ENCODE peak calls at places on chromosomes 3 and 15, in four cellular contexts. L is CD8-positive, alpha-beta T cell; R is dorsolateral prefrontal cortex; P is NB4. D is an unnamed sample.

GRCh38 chr3:145557405-145557804 is 603.6 kb downstream of the PLOD2 start:
- DNase-seq in L (no peak), R (no peak), P (no peak), D (no peak)

GRCh38 chr3:192819001-192819569 is 91.7 kb upstream of the FGF12 start:
- DNase-seq in L (no peak), R (no peak), P (no peak), D (peak)

GRCh38 chr3:93973160-93974126 is at the start of gene PROS1:
- DNase-seq in L (peak), R (peak), P (peak), D (peak)

GRCh38 chr15:85120351-85121113 is 138.9 kb downstream of the PDE8A start:
- DNase-seq in L (no peak), R (peak), P (no peak), D (no peak)

GRCh38 chr3:46867550-46867898 is 4.3 kb upstream of the MYL3 start:
- DNase-seq in L (no peak), R (peak), P (no peak), D (peak)

GRCh38 chr15:31265090-31265870 is 61.4 kb upstream of the KLF13 start:
- DNase-seq in L (peak), R (peak), P (peak), D (no peak)

GRCh38 chr15:62124176-62124952 is 40.7 kb downstream of the C2CD4B start:
- DNase-seq in L (no peak), R (no peak), P (no peak), D (no peak)

GRCh38 chr15:60384052-60384451 is 13.7 kb downstream of the ANXA2 start:
- DNase-seq in L (no peak), R (no peak), P (no peak), D (no peak)

GRCh38 chr3:120093923-120094775 is at the start of gene GSK3B:
- DNase-seq in L (peak), R (peak), P (peak), D (peak)

GRCh38 chr15:70201376-70201775 is 103.7 kb upstream of the TLE3 start:
- DNase-seq in L (no peak), R (no peak), P (no peak), D (no peak)

GRCh38 chr3:58266577-58266976 is 29.0 kb downstream of the ABHD6 start:
- DNase-seq in L (no peak), R (no peak), P (no peak), D (no peak)

GRCh38 chr3:32062950-32063582 is 43.4 kb upstream of the GPD1L start:
- DNase-seq in L (no peak), R (no peak), P (no peak), D (no peak)

GRCh38 chr3:17972030-17972429 is 229.6 kb upstream of the TBC1D5 start:
- DNase-seq in L (no peak), R (no peak), P (no peak), D (no peak)

GRCh38 chr3:16322189-16322588 is 57.2 kb downstream of the OXNAD1 start:
- DNase-seq in L (no peak), R (no peak), P (no peak), D (no peak)

GRCh38 chr3:188468672-188469071 is 314.7 kb downstream of the LPP start:
- DNase-seq in L (no peak), R (no peak), P (no peak), D (peak)

GRCh38 chr15:95025924-95026728 is 794.8 kb downstream of the MCTP2 start:
- DNase-seq in L (no peak), R (no peak), P (peak), D (peak)

GRCh38 chr3:97278506-97278905 is 464.1 kb downstream of the EPHA6 start:
- DNase-seq in L (no peak), R (no peak), P (no peak), D (no peak)

GRCh38 chr3:110413291-110413690 is 658.3 kb upstream of the NECTIN3 start:
- DNase-seq in L (no peak), R (no peak), P (no peak), D (no peak)

GRCh38 chr15:26867199-26868007 is 541 bp downstream of the GABRA5 start:
- DNase-seq in L (no peak), R (no peak), P (no peak), D (no peak)

GRCh38 chr3:13240928-13241618 is 167.8 kb upstream of the IQSEC1 start:
- DNase-seq in L (no peak), R (no peak), P (no peak), D (no peak)

GRCh38 chr15:90681480-90681879 is 35.7 kb upstream of the BLM start:
- DNase-seq in L (no peak), R (no peak), P (no peak), D (peak)

GRCh38 chr3:177595789-177596188 is 398.5 kb upstream of the TBL1XR1 start:
- DNase-seq in L (no peak), R (no peak), P (no peak), D (no peak)

GRCh38 chr3:194046995-194047681 is 88.8 kb upstream of the HES1 start:
- DNase-seq in L (no peak), R (peak), P (peak), D (no peak)

GRCh38 chr3:52532838-52533622 is 627 bp downstream of the NT5DC2 start:
- DNase-seq in L (peak), R (peak), P (peak), D (no peak)

GRCh38 chr3:119470851-119471250 is 2.1 kb downstream of the POGLUT1 start:
- DNase-seq in L (no peak), R (no peak), P (no peak), D (no peak)

GRCh38 chr3:141846050-141846433 is 30.4 kb upstream of the ATP1B3 start:
- DNase-seq in L (no peak), R (no peak), P (no peak), D (no peak)

GRCh38 chr3:51379301-51379700 is 5.8 kb upstream of the MANF start:
- DNase-seq in L (no peak), R (no peak), P (no peak), D (no peak)

GRCh38 chr3:149152420-149152819 is 23.0 kb downstream of the HPS3 start:
- DNase-seq in L (no peak), R (no peak), P (peak), D (no peak)
- H3K4me3 ChIP-seq in L (no peak), R (no peak), P (peak), D (no peak)

GRCh38 chr3:162487138-162487537 is 990.5 kb downstream of the OTOL1 start:
- DNase-seq in L (no peak), R (no peak), P (no peak), D (no peak)
- H3K4me3 ChIP-seq in L (no peak), R (no peak), P (no peak), D (no peak)

DNA sequence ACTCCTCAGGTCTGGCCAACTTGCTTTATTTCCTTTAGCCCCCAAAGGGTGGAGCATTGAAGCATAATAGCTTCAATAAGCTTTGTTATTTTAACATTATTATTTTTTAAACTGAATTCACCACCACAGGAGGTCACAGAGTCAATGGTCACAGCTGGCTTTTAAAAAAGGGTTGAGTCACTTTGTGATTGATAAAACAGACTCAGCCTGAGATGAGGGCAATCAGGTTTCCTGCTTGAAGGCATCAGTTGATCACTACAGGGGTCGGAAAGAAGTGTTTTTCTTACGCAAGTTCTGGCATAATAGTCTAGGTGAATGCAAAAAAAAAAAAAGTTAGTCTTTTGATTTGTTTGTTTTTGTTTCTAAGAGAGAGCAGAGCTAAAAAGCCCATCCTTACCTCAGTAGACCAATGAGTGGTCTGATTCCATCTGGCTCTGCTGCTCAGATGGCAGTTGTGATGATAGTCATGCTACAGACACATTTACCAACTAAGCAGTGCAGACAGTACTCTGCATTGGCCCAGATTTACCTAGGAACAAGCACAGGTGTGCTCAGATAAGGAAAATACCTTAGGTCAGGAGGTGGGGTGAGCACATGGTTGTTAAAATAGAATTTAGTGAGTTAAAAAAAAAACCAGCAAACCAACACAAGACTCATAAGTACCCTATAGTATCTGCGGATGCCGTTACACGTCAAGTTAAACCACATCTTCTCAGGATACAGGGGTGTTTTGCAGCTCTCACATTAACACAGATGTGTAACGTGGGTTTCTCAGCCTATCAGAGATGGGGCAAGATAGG is 22.6 kb downstream of the ZNF80 start:
- DNase-seq in L (peak), R (no peak), P (no peak), D (no peak)
- H3K4me3 ChIP-seq in L (peak), R (no peak), P (no peak), D (peak)

DNA sequence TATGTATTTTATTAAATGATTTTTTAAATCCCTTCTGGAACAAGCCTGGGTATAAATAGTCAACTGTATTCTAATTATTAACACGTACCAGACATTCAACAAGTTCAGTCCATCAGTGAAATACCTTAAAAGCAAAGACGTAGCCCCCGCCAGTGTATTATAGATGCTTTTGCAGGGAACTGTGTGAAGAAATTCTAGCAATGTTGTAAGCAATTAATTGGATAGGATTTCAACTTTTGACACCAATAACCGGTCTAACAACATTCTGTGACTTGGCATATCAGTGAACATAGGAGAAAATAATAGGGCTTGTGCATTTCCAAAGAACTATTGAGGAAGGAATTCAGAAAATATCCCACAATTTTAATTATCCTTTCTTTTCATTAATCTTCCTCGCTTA is 67.2 kb upstream of the TGFBR2 start:
- DNase-seq in L (no peak), R (no peak), P (no peak), D (no peak)
- H3K4me3 ChIP-seq in L (no peak), R (no peak), P (no peak), D (no peak)

GRCh38 chr3:167375478-167375877 is 4.6 kb downstream of the ZBBX start:
- DNase-seq in L (no peak), R (no peak), P (no peak), D (no peak)

GRCh38 chr3:167382127-167382526 is 2.0 kb upstream of the ZBBX start:
- DNase-seq in L (no peak), R (no peak), P (no peak), D (no peak)

GRCh38 chr3:167380004-167380689 is at the start of gene ZBBX:
- DNase-seq in L (peak), R (peak), P (peak), D (peak)
- H3K4me3 ChIP-seq in L (peak), R (peak), P (no peak), D (peak)

DNA sequence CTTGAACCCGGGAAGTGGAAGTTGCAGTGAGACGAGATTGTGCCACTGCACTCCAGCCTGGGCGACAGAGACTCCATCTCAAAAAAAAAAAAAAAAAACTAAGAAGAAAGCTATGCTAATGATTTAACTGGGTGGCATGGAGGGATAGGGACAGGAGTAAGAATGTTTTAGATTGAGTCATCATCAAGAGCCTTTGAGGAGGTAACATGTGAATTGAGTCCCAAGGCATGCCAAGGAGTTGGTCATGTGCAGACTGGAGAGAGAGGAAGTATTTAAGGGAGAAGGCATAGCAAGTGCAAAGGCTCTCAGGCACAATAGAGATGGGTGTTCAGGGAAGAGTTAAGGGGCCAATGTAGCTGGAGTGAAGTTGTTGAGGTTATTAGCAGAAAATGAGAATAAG is 9.1 kb downstream of the BNC1 start:
- DNase-seq in L (no peak), R (no peak), P (no peak), D (peak)
- H3K4me3 ChIP-seq in L (no peak), R (no peak), P (no peak), D (no peak)

GRCh38 chr3:101857279-101857678 is 8.0 kb downstream of the NFKBIZ start:
- DNase-seq in L (no peak), R (no peak), P (no peak), D (no peak)

GRCh38 chr3:101861212-101861977 is 12.1 kb downstream of the NFKBIZ start:
- DNase-seq in L (no peak), R (no peak), P (no peak), D (no peak)

GRCh38 chr3:101859882-101860281 is 10.6 kb downstream of the NFKBIZ start:
- DNase-seq in L (no peak), R (no peak), P (no peak), D (no peak)

GRCh38 chr3:101861978-101862421 is 12.7 kb downstream of the NFKBIZ start:
- DNase-seq in L (no peak), R (no peak), P (no peak), D (no peak)

DNA sequence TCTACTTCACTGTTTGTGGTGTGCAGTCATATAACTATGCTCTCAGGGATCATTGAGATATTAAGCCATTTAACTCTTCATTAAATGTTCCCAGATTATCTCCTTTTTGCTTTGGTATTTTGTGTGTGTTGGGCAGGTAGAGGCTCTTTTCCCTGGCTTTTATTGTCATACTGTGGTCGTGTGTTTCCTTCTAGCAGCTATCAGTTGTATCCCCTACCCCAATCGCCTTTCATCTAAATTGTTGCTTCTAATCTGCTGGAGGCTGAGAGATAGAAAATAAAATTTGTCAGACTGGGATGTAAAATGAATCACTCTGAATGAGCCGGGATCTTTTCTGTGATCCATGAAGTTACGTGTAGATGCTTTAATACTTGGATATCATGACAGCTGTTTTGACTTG is 9.2 kb downstream of the NFKBIZ start:
- DNase-seq in L (no peak), R (no peak), P (no peak), D (no peak)
- H3K4me3 ChIP-seq in L (no peak), R (no peak), P (no peak), D (no peak)

D was measured in MG63.